ENCODE peak calls at places on chromosome 19, in seven cellular contexts. O is PC-3, K is MM.1S, G is GM23248, C is SK-N-SH, V is GM23338, Z is neural progenitor cell. N is an unnamed sample.
A peak's percentile ranks its signal among the peaks of the same experiment; 100 is the strongest.

GRCh38 chr19:52206481-52206880 is 16.6 kb downstream of the PPP2R1A start:
- DNase-seq in O (no peak), K (no peak), G (no peak), C (no peak), V (no peak), Z (no peak), N (no peak)

GRCh38 chr19:13493516-13494310 is 12.6 kb downstream of the CACNA1A start:
- DNase-seq in O (peak; percentile 37), K (no peak), G (peak; percentile 50), C (no peak), V (no peak), Z (no peak), N (no peak)

GRCh38 chr19:56341948-56342347 is 27.3 kb upstream of the ZSCAN5A start:
- DNase-seq in O (peak; percentile 10), K (no peak), G (no peak), C (no peak), V (peak; percentile 31), Z (peak; percentile 23), N (no peak)

GRCh38 chr19:994516-994915 is 5.7 kb upstream of the GRIN3B start:
- DNase-seq in O (no peak), K (no peak), G (no peak), C (no peak), V (no peak), Z (no peak), N (no peak)

GRCh38 chr19:10551698-10552301 is 8.1 kb downstream of the ATG4D start:
- DNase-seq in O (peak; percentile 73), K (peak; percentile 54), G (peak; percentile 55), C (no peak), V (peak; percentile 69), Z (no peak), N (no peak)

GRCh38 chr19:16739546-16739945 is 19.9 kb downstream of the NWD1 start:
- DNase-seq in O (no peak), K (no peak), G (peak; percentile 13), C (no peak), V (peak; percentile 65), Z (peak; percentile 59), N (no peak)

GRCh38 chr19:19750842-19751790 is 18.2 kb upstream of the ZNF14 start:
- DNase-seq in O (no peak), K (no peak), G (no peak), C (peak; percentile 17), V (no peak), Z (no peak), N (no peak)

GRCh38 chr19:11448410-11448809 is 13.0 kb downstream of the PRKCSH start:
- DNase-seq in O (no peak), K (no peak), G (no peak), C (peak; percentile 26), V (no peak), Z (no peak), N (no peak)

GRCh38 chr19:7986321-7987083 is 18.9 kb downstream of the ELAVL1 start:
- DNase-seq in O (peak; percentile 94), K (no peak), G (peak; percentile 79), C (no peak), V (no peak), Z (no peak), N (no peak)

GRCh38 chr19:1828279-1829238 is 16.5 kb upstream of the ATP8B3 start:
- DNase-seq in O (no peak), K (no peak), G (no peak), C (no peak), V (no peak), Z (no peak), N (no peak)

GRCh38 chr19:17358395-17358794 is 18.7 kb downstream of the PLVAP start:
- DNase-seq in O (no peak), K (no peak), G (peak; percentile 50), C (no peak), V (no peak), Z (no peak), N (no peak)

GRCh38 chr19:9934132-9934950 is 2.0 kb downstream of the OLFM2 start:
- DNase-seq in O (peak; percentile 89), K (peak; percentile 58), G (peak; percentile 90), C (peak; percentile 92), V (peak; percentile 95), Z (peak; percentile 91), N (peak; percentile 89)

GRCh38 chr19:1125601-1126533 is 22.1 kb downstream of the GPX4 start:
- DNase-seq in O (peak; percentile 12), K (no peak), G (no peak), C (no peak), V (no peak), Z (no peak), N (no peak)

GRCh38 chr19:19209372-19209771 is 2.4 kb upstream of the NCAN start:
- DNase-seq in O (no peak), K (no peak), G (no peak), C (no peak), V (no peak), Z (no peak), N (no peak)

GRCh38 chr19:51157265-51157664 is 15.2 kb downstream of the SIGLEC7 start:
- DNase-seq in O (no peak), K (no peak), G (no peak), C (no peak), V (no peak), Z (no peak), N (no peak)

GRCh38 chr19:953501-954271 is 27.9 kb downstream of the ARID3A start:
- DNase-seq in O (no peak), K (no peak), G (no peak), C (no peak), V (peak; percentile 69), Z (peak; percentile 24), N (peak; percentile 16)

GRCh38 chr19:36009220-36009619 is 607 bp upstream of the SYNE4 start:
- DNase-seq in O (peak; percentile 56), K (peak; percentile 31), G (peak; percentile 93), C (peak; percentile 90), V (peak; percentile 82), Z (peak; percentile 84), N (peak; percentile 85)

GRCh38 chr19:30664358-30665058 is 292.3 kb downstream of the ZNF536 start:
- DNase-seq in O (peak; percentile 12), K (no peak), G (peak; percentile 57), C (peak; percentile 51), V (peak; percentile 83), Z (peak; percentile 76), N (peak; percentile 77)

GRCh38 chr19:30665449-30665848 is 293.3 kb downstream of the ZNF536 start:
- DNase-seq in O (no peak), K (no peak), G (no peak), C (no peak), V (no peak), Z (no peak), N (no peak)

GRCh38 chr19:30667746-30668145 is 295.6 kb downstream of the ZNF536 start:
- DNase-seq in O (no peak), K (no peak), G (no peak), C (no peak), V (no peak), Z (no peak), N (no peak)

GRCh38 chr19:30667227-30667626 is 295.0 kb downstream of the ZNF536 start:
- DNase-seq in O (no peak), K (no peak), G (no peak), C (no peak), V (no peak), Z (no peak), N (no peak)

DNA sequence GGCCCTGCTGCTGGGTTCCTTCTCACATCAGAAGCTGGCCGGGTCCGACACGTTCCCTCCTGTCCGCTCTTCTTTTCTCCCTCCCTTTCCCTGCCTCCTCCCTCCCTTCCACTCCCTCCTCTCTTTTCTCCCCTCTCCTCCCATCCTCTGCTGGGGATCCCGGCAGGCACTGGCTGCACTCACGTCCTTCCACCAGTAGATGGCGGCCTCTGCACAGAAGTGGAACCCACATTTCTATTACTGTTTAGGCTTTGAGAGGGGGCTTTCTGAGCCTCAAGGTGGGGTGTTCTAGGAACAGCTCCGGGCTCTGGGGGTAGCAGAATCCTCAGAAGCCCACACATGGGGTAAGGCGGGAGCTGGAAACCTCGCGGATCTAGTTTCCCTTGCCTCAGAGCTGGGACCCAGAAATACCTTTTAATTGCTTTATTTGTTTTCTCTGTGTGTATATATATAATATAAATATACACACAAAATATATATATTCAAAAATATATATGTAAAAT is 294.2 kb downstream of the ZNF536 start:
- DNase-seq in O (peak; percentile 42), K (peak; percentile 17), G (peak; percentile 64), C (peak; percentile 78), V (peak; percentile 82), Z (peak; percentile 80), N (peak; percentile 73)
- TF ChIP-seq EZH2phosphoT487 in O (no peak), K (no peak), G (no peak), C (no peak), V (no peak), Z (no peak), N (no peak)

GRCh38 chr19:3406571-3407111 is 40.3 kb downstream of the NFIC start:
- DNase-seq in O (no peak), K (no peak), G (no peak), C (no peak), V (no peak), Z (no peak), N (no peak)

GRCh38 chr19:3402631-3403443 is 36.5 kb downstream of the NFIC start:
- DNase-seq in O (no peak), K (no peak), G (no peak), C (no peak), V (no peak), Z (no peak), N (no peak)

GRCh38 chr19:3403489-3404323 is 37.3 kb downstream of the NFIC start:
- DNase-seq in O (no peak), K (no peak), G (peak; percentile 97), C (peak; percentile 93), V (peak; percentile 31), Z (no peak), N (peak; percentile 87)

GRCh38 chr19:3405261-3405653 is 38.9 kb downstream of the NFIC start:
- DNase-seq in O (no peak), K (no peak), G (no peak), C (no peak), V (no peak), Z (no peak), N (no peak)

GRCh38 chr19:3404324-3405260 is 38.2 kb downstream of the NFIC start:
- DNase-seq in O (no peak), K (no peak), G (peak; percentile 97), C (peak; percentile 66), V (peak; percentile 56), Z (no peak), N (peak; percentile 58)
- H3K4me1 ChIP-seq in O (no peaks in the 10 kb centered on the region), K (no peaks in the 10 kb centered on the region), G (peaks cover 16% of the 10 kb centered on the region), C (no peaks in the 10 kb centered on the region), V (no peaks in the 10 kb centered on the region), Z (peaks cover 4% of the 10 kb centered on the region), N (peaks cover 24% of the 10 kb centered on the region)

GRCh38 chr19:49984491-49984890 is 23.5 kb upstream of the SIGLEC11 start:
- DNase-seq in O (no peak), K (no peak), G (no peak), C (no peak), V (no peak), Z (no peak), N (no peak)
- TF ChIP-seq EZH2phosphoT487 in O (no peak), K (no peak), G (no peak), C (no peak), V (no peak), Z (no peak), N (no peak)

GRCh38 chr19:54478677-54479266 is 5.7 kb upstream of the CDC42EP5 start:
- DNase-seq in O (peak; percentile 61), K (peak; percentile 51), G (peak; percentile 63), C (peak; percentile 57), V (peak; percentile 93), Z (peak; percentile 93), N (peak; percentile 75)
- H3K4me1 ChIP-seq in O (no peaks in the 10 kb centered on the region), K (no peaks in the 10 kb centered on the region), G (no peaks in the 10 kb centered on the region), C (no peaks in the 10 kb centered on the region), V (no peaks in the 10 kb centered on the region), Z (no peaks in the 10 kb centered on the region), N (peaks cover 4% of the 10 kb centered on the region)

N was measured in hepatocyte.